ENCODE peak calls at places on chromosomes 11 and 22, in seven cellular contexts. N is A172; G is stimulated activated CD8-positive, alpha-beta memory T cell treated with anti-CD3 and anti-CD28 coated beads, Interleukin-2, amount 100 ng/mL, for 1 hour; X is activated T-cell treated with anti-CD3 and anti-CD28 coated beads, Interleukin-2, amount 50 U/mL, for 48 hours; W is activated CD4-positive, alpha-beta T cell treated with anti-CD3 and anti-CD28 coated beads for 48 hours; T is body of pancreas; L is transverse colon. K is an unnamed sample.

GRCh38 chr22:37318255-37319109 is 36.2 kb downstream of the CYTH4 start:
- DNase-seq in X (no peak), N (no peak), L (no peak), G (no peak), T (no peak), W (no peak), K (no peak)

GRCh38 chr11:64448599-64449380 is 89.8 kb downstream of the RPS6KA4 start:
- DNase-seq in W (peak), X (peak), N (peak), T (peak), G (peak), L (peak), K (peak)

GRCh38 chr11:118924591-118925585 is 838 bp downstream of the BCL9L start:
- DNase-seq in W (peak), T (peak), X (peak), N (peak), G (no peak), L (peak), K (peak)

GRCh38 chr11:10722307-10722706 is 28.7 kb upstream of the CTR9 start:
- DNase-seq in N (no peak), G (no peak), T (no peak), L (no peak), W (no peak), X (no peak), K (no peak)

GRCh38 chr22:48439560-48440135 is 1388.0 kb downstream of the BRD1 start:
- DNase-seq in G (no peak), L (no peak), W (no peak), X (no peak), T (no peak), N (no peak), K (no peak)

GRCh38 chr22:46290843-46291785 is 5.6 kb upstream of the GTSE1 start:
- DNase-seq in T (no peak), W (no peak), G (no peak), N (no peak), L (no peak), X (no peak), K (no peak)

GRCh38 chr11:134739136-134739535 is 327.1 kb upstream of the B3GAT1 start:
- DNase-seq in N (no peak), X (no peak), T (no peak), L (no peak), W (no peak), G (no peak), K (no peak)

GRCh38 chr11:60206616-60207015 is 23.7 kb upstream of the MS4A6A start:
- DNase-seq in W (no peak), X (peak), N (no peak), L (no peak), T (no peak), G (no peak), K (no peak)

GRCh38 chr11:694563-695331 is at the start of gene DEAF1:
- DNase-seq in T (peak), N (peak), G (peak), L (peak), X (peak), W (peak), K (peak)

GRCh38 chr11:82733444-82734119 is at the start of gene FAM181B:
- DNase-seq in X (peak), T (peak), G (no peak), N (no peak), W (peak), L (peak), K (peak)

GRCh38 chr11:72224587-72225410 is at the start of gene INPPL1:
- DNase-seq in N (no peak), G (no peak), T (peak), X (peak), W (peak), L (peak), K (peak)

K was measured in small intestine.